ENCODE peak calls at places on chromosome 10, in five cellular contexts. T is spleen, E is iris pigment epithelial cell, M is EH, I is pons. O is an unnamed sample.

GRCh38 chr10:130766071-130766470 is 545.5 kb downstream of the TCERG1L start:
- DNase-seq in E (no peak), M (no peak), I (no peak), T (peak), O (peak)

GRCh38 chr10:69644658-69645295 is 14.7 kb downstream of the FAM241B start:
- DNase-seq in T (peak), E (peak), I (peak), M (peak), O (peak)

GRCh38 chr10:75662715-75663114 is 231.3 kb downstream of the LRMDA start:
- DNase-seq in I (peak), T (no peak), E (no peak), M (peak), O (no peak)

GRCh38 chr10:47361293-47361692 is 13.1 kb downstream of the RBP3 start:
- DNase-seq in E (peak), M (peak), I (peak), T (peak), O (no peak)

GRCh38 chr10:75395171-75395954 is 6.2 kb downstream of the ZNF503 start:
- DNase-seq in T (peak), M (peak), I (no peak), E (peak), O (peak)

GRCh38 chr10:108439397-108439796 is 1274.9 kb upstream of the SORCS1 start:
- DNase-seq in M (no peak), T (no peak), E (no peak), I (peak), O (no peak)

GRCh38 chr10:101835406-101835805 is 8.2 kb downstream of the KCNIP2 start:
- DNase-seq in M (no peak), E (no peak), I (no peak), T (no peak), O (peak)

GRCh38 chr10:490891-491571 is 198.4 kb downstream of the DIP2C start:
- DNase-seq in E (peak), T (peak), I (peak), M (peak), O (peak)

O was measured in upper lobe of right lung.